ENCODE peak calls at places on chromosomes 1 and 21, in five cellular contexts. One of them, this sample, is unnamed.

GRCh38 chr21:14691924-14692323 is 145.8 kb upstream of the SAMSN1 start:
- DNase-seq in H1: no peak
- DNase-seq in GM12878: no peak
- DNase-seq in K562: no peak
- DNase-seq in HepG2: no peak
- DNase-seq in this sample: no peak

GRCh38 chr1:57340361-57341192 is 83.3 kb downstream of the DAB1 start:
- DNase-seq in H1: no peak
- DNase-seq in GM12878: no peak
- DNase-seq in HepG2: peak; percentile 10
- DNase-seq in K562: no peak
- DNase-seq in this sample: no peak

GRCh38 chr1:10696977-10697376 is 99.5 kb downstream of the CASZ1 start:
- DNase-seq in K562: no peak
- DNase-seq in GM12878: no peak
- DNase-seq in H1: no peak
- DNase-seq in HepG2: no peak
- DNase-seq in this sample: no peak

GRCh38 chr1:185917646-185918045 is 183.5 kb downstream of the HMCN1 start:
- DNase-seq in GM12878: no peak
- DNase-seq in K562: no peak
- DNase-seq in HepG2: no peak
- DNase-seq in H1: no peak
- DNase-seq in this sample: peak; percentile 42

GRCh38 chr1:159229896-159230295 is 25.2 kb downstream of the ACKR1 start:
- DNase-seq in H1: no peak
- DNase-seq in GM12878: no peak
- DNase-seq in HepG2: no peak
- DNase-seq in K562: no peak
- DNase-seq in this sample: no peak

GRCh38 chr1:170765712-170766330 is 101.9 kb downstream of the PRRX1 start:
- DNase-seq in GM12878: no peak
- DNase-seq in H1: no peak
- DNase-seq in K562: no peak
- DNase-seq in HepG2: no peak
- DNase-seq in this sample: no peak

GRCh38 chr1:3656450-3657095 is 4.3 kb downstream of the TP73 start:
- DNase-seq in H1: no peak
- DNase-seq in K562: no peak
- DNase-seq in HepG2: no peak
- DNase-seq in GM12878: peak; percentile 92
- DNase-seq in this sample: peak; percentile 3

GRCh38 chr1:88998716-88999115 is 6.3 kb upstream of the KYAT3 start:
- DNase-seq in GM12878: no peak
- DNase-seq in HepG2: peak; percentile 64
- DNase-seq in H1: no peak
- DNase-seq in K562: peak; percentile 42
- DNase-seq in this sample: no peak

GRCh38 chr1:17370618-17371017 is 1.4 kb upstream of the PADI6 start:
- DNase-seq in H1: no peak
- DNase-seq in K562: no peak
- DNase-seq in HepG2: peak; percentile 25
- DNase-seq in GM12878: no peak
- DNase-seq in this sample: no peak

GRCh38 chr1:230558324-230558723 is 84.0 kb upstream of the COG2 start:
- DNase-seq in K562: no peak
- DNase-seq in H1: no peak
- DNase-seq in GM12878: no peak
- DNase-seq in HepG2: no peak
- DNase-seq in this sample: no peak

GRCh38 chr1:230556453-230556852 is 85.8 kb upstream of the COG2 start:
- DNase-seq in HepG2: no peak
- DNase-seq in K562: no peak
- DNase-seq in GM12878: no peak
- DNase-seq in H1: no peak
- DNase-seq in this sample: no peak

GRCh38 chr1:230550428-230550827 is 91.9 kb upstream of the COG2 start:
- DNase-seq in H1: no peak
- DNase-seq in HepG2: no peak
- DNase-seq in GM12878: no peak
- DNase-seq in K562: no peak
- DNase-seq in this sample: no peak

GRCh38 chr1:230552880-230553279 is 89.4 kb upstream of the COG2 start:
- DNase-seq in GM12878: no peak
- DNase-seq in H1: no peak
- DNase-seq in HepG2: no peak
- DNase-seq in K562: no peak
- DNase-seq in this sample: no peak

DNA sequence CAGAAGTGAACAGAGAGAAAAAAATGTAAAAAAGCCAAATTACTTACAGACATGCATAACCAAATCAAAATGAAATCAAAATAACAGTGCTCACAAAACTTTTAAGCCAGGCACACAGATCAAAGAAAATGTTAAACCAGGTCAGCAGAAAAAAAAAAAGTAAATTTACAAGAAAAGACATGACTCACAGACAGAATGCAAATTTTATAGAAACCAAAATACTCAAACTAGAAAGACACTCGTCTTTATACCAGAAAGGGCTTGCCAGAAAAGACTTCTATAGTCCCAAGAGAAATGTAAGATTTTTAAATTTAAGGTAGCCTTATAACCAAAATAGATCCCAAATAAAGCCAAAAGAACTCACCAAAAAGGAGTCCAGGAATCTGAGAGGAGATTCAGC is 86.5 kb upstream of the COG2 start:
- DNase-seq in H1: no peak
- DNase-seq in HepG2: no peak
- DNase-seq in K562: no peak
- DNase-seq in GM12878: no peak
- DNase-seq in this sample: no peak
- TF ChIP-seq ATF2 in H1: no peak
- TF ChIP-seq ATF2 in HepG2: no peak
- TF ChIP-seq ATF2 in K562: no peak
- TF ChIP-seq ATF2 in GM12878: no peak
- TF ChIP-seq ATF2 in this sample: no peak

DNA sequence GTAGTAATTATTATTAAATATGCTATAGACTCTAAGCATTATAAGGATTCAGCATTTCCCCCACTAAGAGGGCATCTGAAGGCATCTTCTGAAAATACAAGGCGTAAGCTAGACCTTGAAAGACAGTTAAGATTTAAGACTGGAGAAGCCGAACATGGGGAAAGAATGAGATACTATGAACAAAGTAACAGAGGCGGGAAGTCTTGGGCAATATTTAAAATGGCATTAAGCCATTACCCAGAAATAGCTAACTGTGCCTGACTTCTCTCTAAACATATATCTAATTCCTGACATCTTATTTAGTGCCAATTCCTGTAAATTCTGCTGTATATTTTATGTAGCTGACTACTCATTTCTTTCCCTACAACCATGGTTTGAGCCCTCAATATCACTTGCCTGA is 20.9 kb downstream of the DPH5 start:
- DNase-seq in K562: no peak
- DNase-seq in GM12878: no peak
- DNase-seq in HepG2: peak; percentile 9
- DNase-seq in H1: no peak
- DNase-seq in this sample: no peak
- TF ChIP-seq ATF2 in K562: no peak
- TF ChIP-seq ATF2 in GM12878: no peak
- TF ChIP-seq ATF2 in HepG2: no peak
- TF ChIP-seq ATF2 in H1: no peak
- TF ChIP-seq ATF2 in this sample: no peak

GRCh38 chr1:118300808-118301207 is 115.8 kb upstream of the SPAG17 start:
- DNase-seq in GM12878: no peak
- DNase-seq in HepG2: no peak
- DNase-seq in H1: no peak
- DNase-seq in K562: no peak
- DNase-seq in this sample: peak; percentile 19

GRCh38 chr1:118302145-118302544 is 117.1 kb upstream of the SPAG17 start:
- DNase-seq in GM12878: no peak
- DNase-seq in H1: no peak
- DNase-seq in K562: no peak
- DNase-seq in HepG2: no peak
- DNase-seq in this sample: no peak

GRCh38 chr1:118303534-118303933 is 118.5 kb upstream of the SPAG17 start:
- DNase-seq in GM12878: no peak
- DNase-seq in HepG2: no peak
- DNase-seq in K562: no peak
- DNase-seq in H1: no peak
- DNase-seq in this sample: no peak

GRCh38 chr1:118304722-118305344 is 119.8 kb upstream of the SPAG17 start:
- DNase-seq in K562: no peak
- DNase-seq in GM12878: no peak
- DNase-seq in H1: no peak
- DNase-seq in HepG2: no peak
- DNase-seq in this sample: no peak
- TF ChIP-seq ATF2 in K562: no peak
- TF ChIP-seq ATF2 in GM12878: no peak
- TF ChIP-seq ATF2 in H1: no peak
- TF ChIP-seq ATF2 in HepG2: no peak
- TF ChIP-seq ATF2 in this sample: no peak

GRCh38 chr1:165628127-165628857 is 2.7 kb upstream of the MGST3 start:
- DNase-seq in K562: no peak
- DNase-seq in GM12878: no peak
- DNase-seq in HepG2: no peak
- DNase-seq in H1: no peak
- DNase-seq in this sample: no peak

GRCh38 chr1:165631403-165632151 is 543 bp downstream of the MGST3 start:
- DNase-seq in K562: peak; percentile 23
- DNase-seq in HepG2: no peak
- DNase-seq in H1: peak; percentile 66
- DNase-seq in GM12878: no peak
- DNase-seq in this sample: peak; percentile 46

GRCh38 chr1:165629131-165629530 is 1.9 kb upstream of the MGST3 start:
- DNase-seq in HepG2: no peak
- DNase-seq in K562: no peak
- DNase-seq in GM12878: no peak
- DNase-seq in H1: no peak
- DNase-seq in this sample: no peak

GRCh38 chr1:165630629-165631402 is at the start of gene MGST3:
- DNase-seq in K562: peak; percentile 98
- DNase-seq in GM12878: peak; percentile 91
- DNase-seq in HepG2: peak; percentile 91
- DNase-seq in H1: peak; percentile 90
- DNase-seq in this sample: peak; percentile 93

GRCh38 chr1:165629848-165630628 is 996 bp upstream of the MGST3 start:
- DNase-seq in GM12878: no peak
- DNase-seq in K562: no peak
- DNase-seq in HepG2: no peak
- DNase-seq in H1: no peak
- DNase-seq in this sample: peak; percentile 57
- TF ChIP-seq ATF2 in GM12878: no peak
- TF ChIP-seq ATF2 in K562: no peak
- TF ChIP-seq ATF2 in HepG2: no peak
- TF ChIP-seq ATF2 in H1: no peak
- TF ChIP-seq ATF2 in this sample: no peak